ENCODE peak calls at places on chromosomes 16 and 17, in six cellular contexts. M is ovary, X is IMR-90, N is GM12878, W is heart left ventricle, F is transverse colon. Z is an unnamed sample. For H3K4me1 and H3K27me3, the result is how much of the 10 kb centered on the place peaks cover.

GRCh38 chr17:64418506-64419339 is 28.1 kb upstream of the PECAM1 start:
- DNase-seq in W (no peak), X (peak), F (no peak), N (no peak), M (no peak), Z (no peak)

GRCh38 chr16:27703545-27703944 is 153.6 kb downstream of the KATNIP start:
- DNase-seq in N (no peak), W (no peak), X (peak), M (no peak), F (no peak), Z (no peak)

GRCh38 chr16:66619534-66620418 is 15.3 kb downstream of the CMTM3 start:
- DNase-seq in M (no peak), X (peak), F (no peak), W (no peak), N (no peak), Z (no peak)

GRCh38 chr16:73949574-73950348 is 346.9 kb upstream of the PSMD7 start:
- DNase-seq in M (no peak), F (no peak), X (peak), W (no peak), N (no peak), Z (no peak)

GRCh38 chr16:49621240-49622083 is 234.4 kb downstream of the ZNF423 start:
- DNase-seq in N (no peak), M (peak), X (no peak), W (no peak), F (no peak), Z (no peak)

GRCh38 chr17:2212328-2212981 is 91.1 kb downstream of the SMG6 start:
- DNase-seq in F (no peak), M (peak), X (peak), W (peak), N (no peak), Z (no peak)

GRCh38 chr17:57849163-57849873 is 526 bp downstream of the MRPS23 start:
- DNase-seq in N (no peak), W (no peak), X (no peak), F (no peak), M (no peak), Z (no peak)

GRCh38 chr16:25501530-25502255 is 190.1 kb upstream of the HS3ST4 start:
- DNase-seq in M (no peak), F (no peak), N (no peak), X (no peak), W (no peak), Z (no peak)

GRCh38 chr17:30380106-30380420 is 1.3 kb downstream of the CPD start:
- DNase-seq in F (no peak), W (no peak), N (peak), X (peak), M (no peak), Z (no peak)

GRCh38 chr17:43010667-43011308 is 4.2 kb downstream of the IFI35 start:
- DNase-seq in N (no peak), M (no peak), W (no peak), X (no peak), F (peak), Z (no peak)

GRCh38 chr16:81448154-81449131 is 3.8 kb downstream of the CMIP start:
- DNase-seq in M (no peak), F (peak), X (no peak), N (no peak), W (no peak), Z (peak)

GRCh38 chr16:81446318-81447275 is 2.0 kb downstream of the CMIP start:
- DNase-seq in F (peak), M (no peak), N (no peak), W (no peak), X (peak), Z (peak)

GRCh38 chr16:81445926-81446317 is 1.3 kb downstream of the CMIP start:
- DNase-seq in N (no peak), M (peak), F (no peak), X (no peak), W (no peak), Z (no peak)

GRCh38 chr16:81449241-81449640 is 4.6 kb downstream of the CMIP start:
- DNase-seq in F (no peak), N (no peak), X (no peak), M (no peak), W (no peak), Z (no peak)

DNA sequence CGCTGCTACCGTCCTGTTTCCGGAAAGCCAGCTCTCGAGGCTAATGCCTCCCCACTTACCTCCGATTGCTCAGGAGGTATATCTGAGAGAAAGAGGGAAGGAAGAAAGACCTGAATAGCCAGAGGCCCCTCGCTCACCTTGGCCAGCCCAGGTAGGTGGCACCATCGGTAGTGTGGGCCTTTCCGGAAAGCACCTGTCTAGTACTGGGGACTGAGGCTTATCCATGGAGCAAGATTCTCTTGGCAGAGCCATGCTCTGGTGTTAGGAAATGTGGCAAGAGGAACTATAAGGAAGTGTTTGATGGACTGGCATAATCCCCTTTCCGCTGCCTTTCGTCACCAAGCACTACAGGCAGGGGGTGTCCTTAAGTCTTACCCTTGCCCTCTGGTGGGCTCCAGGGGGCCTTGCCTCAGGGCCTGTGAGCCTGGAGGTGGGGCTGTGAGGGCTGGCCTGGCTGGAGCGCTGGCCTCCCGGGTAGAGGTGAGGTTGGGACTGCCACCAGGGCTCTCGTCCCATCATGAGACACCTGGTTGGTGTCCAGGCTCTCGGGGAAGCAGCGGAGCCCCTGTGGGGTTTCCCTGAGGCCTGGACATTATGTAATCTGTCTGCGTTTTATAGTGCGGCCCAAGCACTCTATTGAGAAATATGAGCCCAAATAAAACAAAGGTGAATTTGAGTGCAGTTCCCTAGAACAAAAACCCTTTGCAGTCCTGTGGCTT is 2.9 kb downstream of the CMIP start:
- DNase-seq in M (no peak), F (peak), W (no peak), N (no peak), X (no peak), Z (peak)
- TF ChIP-seq POLR2A in M (no peak), F (peak), W (no peak), N (no peak), X (no peak), Z (no peak)

DNA sequence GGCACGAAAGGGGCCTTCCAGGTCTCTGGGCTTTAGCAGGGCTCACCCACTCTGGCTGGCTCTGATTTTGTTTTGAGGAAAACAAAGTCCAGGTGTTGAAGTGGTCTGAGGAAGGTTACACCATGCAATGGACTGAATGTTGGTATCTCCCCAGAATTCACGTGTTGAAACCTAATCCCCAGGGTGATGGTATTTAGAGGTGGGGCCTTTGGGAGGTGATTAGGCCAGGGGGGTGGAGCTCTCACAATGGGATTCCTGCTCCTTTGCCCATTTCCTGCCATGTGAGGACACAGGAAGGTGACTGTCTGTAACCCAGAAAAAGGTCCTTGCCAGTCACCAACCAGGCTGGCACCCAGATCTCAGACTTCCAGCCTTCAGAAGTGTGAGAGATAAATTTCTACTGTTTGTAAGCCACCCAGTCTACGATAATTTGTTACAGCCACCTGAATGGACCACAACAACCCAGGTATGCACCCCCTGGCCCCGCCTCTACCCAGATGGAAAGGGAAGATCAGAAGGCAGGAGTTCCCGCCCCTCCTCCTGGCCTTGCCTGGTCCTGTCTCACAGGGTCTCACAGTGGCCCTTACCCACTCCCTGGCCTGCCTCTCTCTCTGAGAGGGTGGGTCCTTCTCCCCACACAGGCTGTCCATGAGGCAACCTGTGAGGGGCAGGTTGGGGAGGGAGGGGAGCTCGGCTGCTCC is 32.0 kb downstream of the LRRC75A start:
- DNase-seq in X (no peak), F (no peak), M (no peak), N (no peak), W (no peak), Z (no peak)
- H3K4me1 ChIP-seq in X (under half), F (under half), M (under half), N (under half), W (under half), Z (under half)

GRCh38 chr17:74658620-74659019 is 35.1 kb upstream of the CD300E start:
- DNase-seq in F (no peak), W (no peak), N (no peak), X (no peak), M (no peak), Z (no peak)
- H3K27me3 ChIP-seq in F (under half), W (under half), N (under half), X (under half), M (under half), Z (half or more)

DNA sequence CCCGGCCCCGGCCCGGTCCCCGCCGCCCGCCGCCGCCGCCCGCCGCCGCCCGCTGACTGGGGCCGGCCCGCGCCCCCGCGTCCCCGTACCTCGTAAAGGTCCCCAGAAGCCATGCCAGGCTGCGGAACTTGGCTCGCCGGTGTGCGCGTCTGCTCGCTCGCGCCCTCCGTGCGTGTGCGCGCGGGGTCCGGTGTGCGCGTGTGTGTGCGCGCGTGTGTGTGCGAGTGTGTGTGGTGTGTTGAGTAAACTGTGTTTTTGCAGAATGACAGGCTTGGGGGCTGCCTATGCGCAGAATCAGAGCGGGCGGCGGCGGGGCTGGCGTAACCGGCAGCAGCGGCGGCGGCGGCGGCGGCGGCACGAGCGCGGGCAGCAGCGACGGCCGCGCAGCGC is 342 bp downstream of the CDYL2 start:
- DNase-seq in N (no peak), M (no peak), F (peak), X (peak), W (peak), Z (no peak)
- TF ChIP-seq POLR2A in N (peak), M (no peak), F (no peak), X (no peak), W (no peak), Z (no peak)

GRCh38 chr17:4500188-4500565 is 1.5 kb downstream of the SPNS2 start:
- DNase-seq in W (no peak), M (no peak), F (no peak), X (no peak), N (no peak), Z (no peak)
- H3K4me1 ChIP-seq in W (under half), M (under half), F (under half), X (under half), N (under half), Z (under half)

GRCh38 chr17:41532947-41533570 is 5.0 kb upstream of the KRT19 start:
- DNase-seq in W (no peak), X (no peak), N (no peak), F (no peak), M (no peak), Z (no peak)

GRCh38 chr17:41533613-41534012 is 5.5 kb upstream of the KRT19 start:
- DNase-seq in X (no peak), F (no peak), M (no peak), W (no peak), N (no peak), Z (no peak)

GRCh38 chr17:41530062-41531048 is 2.2 kb upstream of the KRT19 start:
- DNase-seq in W (no peak), M (peak), N (no peak), X (peak), F (peak), Z (peak)

GRCh38 chr17:41529491-41529915 is 1.4 kb upstream of the KRT19 start:
- DNase-seq in F (no peak), W (no peak), N (no peak), X (no peak), M (no peak), Z (no peak)

GRCh38 chr17:41531993-41532392 is 3.9 kb upstream of the KRT19 start:
- DNase-seq in W (no peak), X (no peak), F (no peak), N (no peak), M (no peak), Z (no peak)
- H3K27me3 ChIP-seq in W (under half), X (under half), F (under half), N (under half), M (under half), Z (under half)